ENCODE peak calls at places on chromosomes 2 and 18, in four cellular contexts. I, X, F and A are unnamed samples.
A peak's percentile ranks its signal among the peaks of the same experiment; 100 is the strongest.

GRCh38 chr2:236049981-236050380 is 118.2 kb downstream of the GBX2 start:
- DNase-seq in I (no peak), X (no peak), F (no peak), A (no peak)

GRCh38 chr18:78979682-78980278 is at the start of gene SALL3:
- DNase-seq in I (peak; percentile 50), X (no peak), F (no peak), A (no peak)

GRCh38 chr2:231227309-231228162 is 29.1 kb downstream of the ARMC9 start:
- DNase-seq in I (peak; percentile 85), X (no peak), F (peak; percentile 67), A (peak; percentile 76)

GRCh38 chr2:95034221-95034620 is 8.7 kb downstream of the MAL start:
- DNase-seq in I (peak; percentile 42), X (no peak), F (no peak), A (no peak)

GRCh38 chr2:128793414-128793813 is 474.7 kb upstream of the HS6ST1 start:
- DNase-seq in I (no peak), X (no peak), F (no peak), A (no peak)

GRCh38 chr2:129802290-129802689 is 177.2 kb upstream of the RAB6C start:
- DNase-seq in I (no peak), X (no peak), F (no peak), A (no peak)

GRCh38 chr2:145961846-145962245 is 1441.9 kb upstream of the ZEB2 start:
- DNase-seq in I (no peak), X (no peak), F (no peak), A (no peak)

GRCh38 chr2:10655074-10655840 is 34.5 kb downstream of the NOL10 start:
- DNase-seq in I (no peak), X (no peak), F (no peak), A (peak; percentile 86)

GRCh38 chr18:32688821-32689220 is 84.0 kb downstream of the KLHL14 start:
- DNase-seq in I (no peak), X (no peak), F (no peak), A (peak; percentile 74)

GRCh38 chr2:205700331-205701132 is 18.2 kb downstream of the NRP2 start:
- DNase-seq in I (no peak), X (no peak), F (peak; percentile 28), A (peak; percentile 49)

GRCh38 chr2:37083873-37084792 is at the start of the genes GPATCH11 and HEATR5B:
- DNase-seq in I (peak; percentile 99), X (peak; percentile 64), F (peak; percentile 97), A (peak; percentile 97)

GRCh38 chr2:177577075-177577474 is 184.5 kb downstream of the AGPS start:
- DNase-seq in I (no peak), X (no peak), F (no peak), A (no peak)

GRCh38 chr2:214881647-214882205 is 72.2 kb upstream of the BARD1 start:
- DNase-seq in I (no peak), X (no peak), F (no peak), A (peak; percentile 4)

GRCh38 chr18:46888965-46889364 is 28.3 kb downstream of the PIAS2 start:
- DNase-seq in I (no peak), X (no peak), F (no peak), A (no peak)

GRCh38 chr18:57422313-57422872 is 12.8 kb upstream of the ONECUT2 start:
- DNase-seq in I (no peak), X (no peak), F (no peak), A (no peak)

DNA sequence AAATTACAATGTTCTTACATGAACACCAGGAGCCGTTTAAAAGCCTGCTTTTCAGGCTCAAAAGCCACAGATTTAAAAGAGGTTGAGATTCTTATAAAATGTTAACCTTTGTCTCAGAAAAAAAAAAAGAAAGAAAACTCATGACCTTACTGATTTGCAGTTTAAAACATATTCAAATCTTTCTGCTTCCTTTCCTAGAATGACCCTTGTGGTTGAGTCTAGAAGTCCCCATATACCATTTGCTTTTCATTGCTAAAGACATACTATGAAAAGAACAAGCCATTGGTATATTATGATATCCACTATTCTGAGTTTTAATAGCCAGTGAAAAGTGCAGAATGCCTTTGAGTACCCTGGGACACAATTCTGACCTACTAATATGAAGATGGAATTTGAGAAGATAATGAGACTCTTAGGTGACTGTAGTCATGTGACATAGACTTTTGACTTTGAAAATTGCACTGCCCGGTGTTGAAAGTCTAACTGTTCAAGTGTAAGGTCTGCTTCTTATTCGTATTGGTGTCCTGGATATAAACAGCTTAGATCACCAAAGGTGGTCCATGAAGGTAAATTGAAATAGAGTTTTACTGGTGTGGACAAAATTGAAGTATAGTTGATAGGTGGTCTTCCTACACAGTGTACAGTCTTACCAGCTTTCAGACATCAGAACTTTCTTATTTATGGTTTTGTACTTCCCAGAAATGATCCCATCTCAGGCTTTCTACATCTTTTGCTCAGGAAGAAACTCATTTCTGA is 117.0 kb downstream of the DOCK10 start:
- DNase-seq in I (no peak), X (no peak), F (no peak), A (no peak)
- H3K36me3 ChIP-seq in I (peaks cover 3% of the 10 kb centered on the region), X (no peaks in the 10 kb centered on the region), F (no peaks in the 10 kb centered on the region), A (no peaks in the 10 kb centered on the region)

GRCh38 chr2:54114936-54115283 is 505 bp upstream of the ACYP2 start:
- DNase-seq in I (no peak), X (no peak), F (no peak), A (no peak)

GRCh38 chr2:54109848-54110247 is 5.6 kb upstream of the ACYP2 start:
- DNase-seq in I (no peak), X (no peak), F (no peak), A (no peak)

GRCh38 chr2:54120950-54121349 is 5.5 kb downstream of the ACYP2 start:
- DNase-seq in I (no peak), X (no peak), F (no peak), A (no peak)

DNA sequence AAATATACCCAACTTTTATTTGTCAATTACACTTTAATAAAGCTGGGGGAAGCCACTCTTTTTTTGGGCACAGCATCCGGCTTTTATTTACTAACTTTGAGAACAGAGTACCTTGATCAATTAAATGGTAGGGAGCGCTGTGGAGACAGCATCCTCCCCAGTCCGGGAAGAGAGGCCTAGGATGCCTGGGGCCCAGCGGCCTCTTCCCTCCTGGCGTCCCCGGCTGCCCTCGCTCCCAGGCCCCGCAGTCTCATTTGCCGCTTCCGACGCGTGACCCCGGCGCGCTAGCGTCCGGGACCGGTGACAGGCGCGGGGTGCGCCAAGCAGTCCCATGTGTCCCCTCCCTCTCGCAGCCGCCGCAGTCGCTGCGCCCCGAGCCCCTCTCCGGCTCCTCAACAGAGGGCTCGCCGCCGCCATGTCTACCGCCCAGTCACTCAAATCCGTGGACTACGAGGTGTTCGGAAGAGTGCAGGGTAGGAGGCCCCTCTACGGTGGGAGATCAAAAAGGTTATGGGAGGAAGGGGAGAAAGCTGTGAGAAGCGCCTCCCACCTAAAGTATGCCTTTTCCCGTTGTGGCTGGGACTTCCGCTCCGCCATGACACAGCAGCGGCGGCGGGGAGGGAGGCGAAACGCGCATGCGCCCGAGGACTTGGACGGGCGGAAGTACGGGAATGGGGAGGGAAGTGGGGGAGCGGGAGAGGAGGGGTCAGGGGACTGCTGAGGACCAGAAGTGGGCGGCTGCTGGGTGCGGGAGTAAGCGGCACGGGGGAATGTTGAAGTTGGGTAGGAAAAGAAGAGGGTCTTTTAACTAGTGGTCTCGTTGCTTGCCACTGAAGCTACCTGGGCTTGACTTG is at the start of gene ACYP2:
- DNase-seq in I (peak; percentile 96), X (peak; percentile 68), F (peak; percentile 95), A (peak; percentile 83)
- TF ChIP-seq CTCF in I (peak; percentile 43), X (no peak), F (peak; percentile 22), A (peak; percentile 50)

GRCh38 chr2:74094291-74094690 is 53.4 kb downstream of the BOLA3 start:
- DNase-seq in I (no peak), X (no peak), F (no peak), A (no peak)
- H3K36me3 ChIP-seq in I (peaks cover 52% of the 10 kb centered on the region), X (peaks cover 94% of the 10 kb centered on the region), F (peaks cover 4% of the 10 kb centered on the region), A (peaks cover 35% of the 10 kb centered on the region)

GRCh38 chr18:6414118-6414722 is 491 bp downstream of the L3MBTL4 start:
- DNase-seq in I (peak; percentile 85), X (no peak), F (peak; percentile 83), A (no peak)
- TF ChIP-seq CTCF in I (no peak), X (no peak), F (peak; percentile 34), A (no peak)

GRCh38 chr2:55918856-55919255 is 4.7 kb downstream of the EFEMP1 start:
- DNase-seq in I (no peak), X (no peak), F (no peak), A (no peak)
- H3K36me3 ChIP-seq in I (peaks cover 13% of the 10 kb centered on the region), X (no peaks in the 10 kb centered on the region), F (no peaks in the 10 kb centered on the region), A (peaks cover 8% of the 10 kb centered on the region)

GRCh38 chr18:45167109-45167551 is 448.1 kb upstream of the SLC14A2 start:
- DNase-seq in I (no peak), X (no peak), F (peak; percentile 29), A (peak; percentile 61)

GRCh38 chr18:45167631-45168225 is 447.5 kb upstream of the SLC14A2 start:
- DNase-seq in I (no peak), X (no peak), F (no peak), A (peak; percentile 61)

GRCh38 chr18:45168883-45169585 is 446.2 kb upstream of the SLC14A2 start:
- DNase-seq in I (no peak), X (no peak), F (no peak), A (peak; percentile 90)

GRCh38 chr18:45171575-45172225 is 443.6 kb upstream of the SLC14A2 start:
- DNase-seq in I (no peak), X (no peak), F (no peak), A (no peak)

DNA sequence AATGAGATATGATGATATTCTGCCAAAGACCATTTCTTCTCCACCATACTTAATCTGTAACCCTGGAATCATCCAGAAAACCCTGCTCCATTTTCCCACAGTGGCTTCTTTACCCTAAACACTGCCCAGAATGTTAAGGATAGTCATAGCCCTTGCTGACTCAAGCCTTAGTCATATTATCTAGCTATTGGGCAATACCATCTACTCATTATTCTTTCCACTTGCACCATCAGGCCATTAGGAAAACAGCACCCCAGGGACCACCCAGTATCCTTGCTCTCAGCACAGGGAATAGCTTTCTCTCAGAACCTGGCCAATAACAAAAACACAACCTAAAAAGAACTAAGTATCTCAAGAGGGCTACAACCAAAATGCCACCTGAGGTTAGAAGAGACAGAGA is 445.7 kb upstream of the SLC14A2 start:
- DNase-seq in I (no peak), X (no peak), F (no peak), A (peak; percentile 95)
- TF ChIP-seq CTCF in I (peak; percentile 32), X (no peak), F (no peak), A (peak; percentile 9)